ENCODE peak calls at places on chromosome X, in ten cellular contexts. B, O, S, I, C, F, T, R, H and W are unnamed samples.

GRCh38 chrX:132125906-132126305 is 1.9 kb downstream of the FRMD7 start:
- DNase-seq in R (no peak), I (no peak), H (no peak), T (no peak), F (no peak), O (no peak), S (no peak), B (no peak), C (no peak), W (no peak)

GRCh38 chrX:44872319-44872816 is 620 bp upstream of the KDM6A start:
- DNase-seq in O (peak), S (peak), I (no peak), C (peak), F (no peak), R (peak), B (no peak), H (no peak), T (no peak), W (peak)

GRCh38 chrX:29071525-29071924 is 484.3 kb downstream of the IL1RAPL1 start:
- DNase-seq in I (no peak), T (no peak), F (peak), R (no peak), H (no peak), O (peak), C (no peak), S (no peak), B (no peak), W (no peak)

GRCh38 chrX:54484666-54485065 is 11.4 kb downstream of the FGD1 start:
- DNase-seq in C (no peak), B (no peak), R (no peak), F (no peak), H (no peak), I (peak), O (no peak), S (no peak), T (no peak), W (no peak)

GRCh38 chrX:134622056-134622812 is 36.0 kb downstream of the PLAC1 start:
- DNase-seq in R (peak), I (no peak), B (no peak), C (no peak), O (peak), S (no peak), F (peak), H (peak), T (no peak), W (peak)

GRCh38 chrX:4265036-4265435 is 551.6 kb upstream of the PRKX start:
- DNase-seq in T (no peak), R (no peak), F (no peak), S (no peak), C (no peak), H (no peak), B (no peak), O (no peak), I (no peak), W (no peak)

GRCh38 chrX:41333744-41333993 is 293 bp upstream of the DDX3X start:
- DNase-seq in R (peak), F (peak), T (no peak), S (no peak), I (no peak), C (no peak), B (peak), O (peak), H (peak), W (peak)

GRCh38 chrX:47179221-47179927 is 14.3 kb upstream of the UBA1 start:
- DNase-seq in I (peak), T (no peak), S (peak), F (no peak), H (no peak), B (no peak), R (peak), C (no peak), O (peak), W (no peak)

GRCh38 chrX:115378471-115378870 is 89.0 kb downstream of the LUZP4 start:
- DNase-seq in F (no peak), S (no peak), B (no peak), T (no peak), I (no peak), C (no peak), O (peak), H (peak), R (no peak), W (no peak)

GRCh38 chrX:50700921-50701320 is 113.1 kb downstream of the SHROOM4 start:
- DNase-seq in C (no peak), H (no peak), O (peak), R (no peak), S (no peak), F (no peak), T (no peak), I (no peak), B (no peak), W (no peak)

GRCh38 chrX:54423161-54423888 is 16.9 kb upstream of the TSR2 start:
- DNase-seq in C (no peak), F (no peak), H (no peak), S (no peak), B (peak), O (no peak), I (no peak), T (no peak), R (no peak), W (peak)

GRCh38 chrX:36159254-36159653 is 239.7 kb downstream of the CFAP47 start:
- DNase-seq in F (no peak), B (no peak), T (no peak), S (no peak), H (no peak), O (no peak), C (no peak), R (no peak), I (no peak), W (no peak)

GRCh38 chrX:18983711-18984380 is at the start of gene PHKA2:
- DNase-seq in H (no peak), T (no peak), I (peak), F (no peak), R (peak), O (peak), S (no peak), C (peak), B (no peak), W (no peak)

GRCh38 chrX:115284877-115285276 is 4.6 kb upstream of the LUZP4 start:
- DNase-seq in B (no peak), O (peak), I (no peak), F (no peak), S (no peak), C (no peak), T (no peak), R (no peak), H (no peak), W (no peak)

GRCh38 chrX:68721546-68721945 is 74.1 kb downstream of the STARD8 start:
- DNase-seq in F (no peak), B (no peak), T (no peak), C (no peak), S (peak), H (no peak), R (no peak), O (no peak), I (no peak), W (no peak)

GRCh38 chrX:71184803-71185495 is 38.1 kb upstream of the GJB1 start:
- DNase-seq in H (no peak), R (peak), S (no peak), C (peak), B (no peak), F (no peak), T (no peak), O (no peak), I (no peak), W (no peak)
- TF ChIP-seq CTCF in H (no peak), R (peak), S (no peak), C (no peak), B (no peak), F (no peak), T (no peak), O (no peak), I (no peak), W (no peak)

GRCh38 chrX:100363926-100364325 is 46.1 kb downstream of the PCDH19 start:
- DNase-seq in R (no peak), S (no peak), H (no peak), C (no peak), F (no peak), O (no peak), B (peak), I (no peak), T (no peak), W (no peak)

GRCh38 chrX:100373673-100374072 is 36.4 kb downstream of the PCDH19 start:
- DNase-seq in B (no peak), F (no peak), C (no peak), S (no peak), I (no peak), O (no peak), H (no peak), T (no peak), R (no peak), W (no peak)

GRCh38 chrX:100368167-100368566 is 41.9 kb downstream of the PCDH19 start:
- DNase-seq in T (no peak), O (peak), S (no peak), F (no peak), I (no peak), B (peak), R (peak), C (peak), H (no peak), W (peak)
- TF ChIP-seq CTCF in T (no peak), O (peak), S (peak), F (peak), I (no peak), B (peak), R (peak), C (no peak), H (peak), W (no peak)

DNA sequence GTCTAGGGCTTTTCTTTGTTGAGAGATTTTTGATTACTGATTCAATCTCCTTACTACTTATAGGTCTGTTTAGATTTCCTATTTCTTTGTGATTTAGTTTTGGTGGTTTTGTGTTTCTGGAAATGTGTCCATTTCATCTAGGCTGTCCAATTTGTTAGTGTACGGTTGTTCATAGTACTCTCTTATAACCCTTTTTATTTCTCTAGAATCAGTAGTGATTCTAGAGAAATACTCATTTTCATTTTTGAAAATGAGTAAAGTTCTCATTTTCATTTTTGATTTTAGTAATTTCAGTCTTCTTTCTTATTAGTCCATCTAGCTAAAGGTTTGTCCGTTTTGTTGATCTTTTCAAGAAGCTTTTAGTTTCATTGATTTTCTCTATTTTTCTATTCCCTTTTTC is 7.5 kb downstream of the IL13RA1 start:
- DNase-seq in T (no peak), O (no peak), H (no peak), F (no peak), B (no peak), S (no peak), R (no peak), I (no peak), C (no peak), W (no peak)
- TF ChIP-seq CTCF in T (no peak), O (no peak), H (no peak), F (no peak), B (no peak), S (no peak), R (no peak), I (no peak), C (no peak), W (no peak)

GRCh38 chrX:106959897-106960296 is 39.7 kb downstream of the CLDN2 start:
- DNase-seq in F (no peak), S (no peak), H (no peak), B (no peak), R (peak), T (no peak), O (peak), I (no peak), C (peak), W (no peak)
- TF ChIP-seq CTCF in F (peak), S (no peak), H (peak), B (peak), R (peak), T (no peak), O (peak), I (no peak), C (no peak), W (no peak)

DNA sequence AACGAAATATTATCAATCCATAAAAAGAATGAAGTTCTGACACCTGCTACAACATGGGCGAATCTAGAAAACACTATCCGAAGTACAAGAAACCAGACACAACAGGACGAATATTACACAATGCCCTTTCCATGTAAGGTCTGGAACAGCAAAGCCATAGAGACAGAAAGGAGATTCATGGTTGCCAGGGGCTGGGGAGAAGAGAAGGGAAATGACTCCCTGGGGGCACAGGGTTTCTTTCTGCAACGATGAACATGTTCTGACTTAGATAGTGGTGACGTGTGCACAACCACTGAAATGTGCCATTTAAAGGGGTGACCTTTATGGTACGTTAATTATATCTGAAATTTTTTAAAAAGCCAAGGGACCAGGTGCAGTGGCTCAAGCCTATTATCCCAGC is 28.3 kb downstream of the GPR143 start:
- DNase-seq in B (no peak), S (no peak), I (no peak), T (no peak), C (no peak), O (no peak), H (no peak), R (peak), F (no peak), W (no peak)
- TF ChIP-seq CTCF in B (no peak), S (no peak), I (no peak), T (no peak), C (no peak), O (no peak), H (no peak), R (no peak), F (no peak), W (no peak)

GRCh38 chrX:138748480-138748879 is 37.0 kb upstream of the FGF13 start:
- DNase-seq in S (no peak), T (no peak), I (no peak), R (peak), O (peak), H (no peak), B (no peak), C (no peak), F (no peak), W (no peak)
- TF ChIP-seq CTCF in S (peak), T (peak), I (no peak), R (peak), O (peak), H (peak), B (peak), C (peak), F (no peak), W (peak)

DNA sequence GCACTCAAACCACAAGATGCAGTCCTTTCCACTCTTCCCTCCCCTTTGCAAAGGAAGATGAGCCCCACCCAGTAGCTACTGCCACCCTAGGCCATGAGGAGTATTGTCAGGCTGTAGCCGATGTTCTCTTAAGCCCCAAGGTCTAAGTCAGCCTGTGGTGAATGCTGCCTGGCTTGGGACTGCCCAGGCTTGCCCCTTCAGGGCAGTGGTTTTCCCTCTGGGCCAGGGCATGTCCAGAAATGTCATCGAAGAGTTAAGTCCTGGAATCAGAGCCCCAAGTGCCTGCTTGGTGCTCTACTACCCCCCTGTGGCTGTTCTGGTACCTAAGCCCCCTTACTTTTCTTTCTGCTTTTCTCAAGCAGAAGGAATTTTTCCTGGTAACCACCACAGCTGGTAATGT is 11.8 kb upstream of the PGK1 start:
- DNase-seq in H (no peak), T (no peak), S (no peak), C (peak), B (peak), I (no peak), R (peak), O (peak), F (peak), W (no peak)
- TF ChIP-seq CTCF in H (peak), T (no peak), S (peak), C (peak), B (peak), I (no peak), R (peak), O (peak), F (peak), W (peak)

GRCh38 chrX:43685221-43685620 is 29.1 kb downstream of the MAOA start:
- DNase-seq in H (no peak), F (no peak), O (no peak), C (no peak), T (no peak), B (no peak), R (no peak), I (no peak), S (no peak), W (no peak)
- TF ChIP-seq CTCF in H (no peak), F (no peak), O (no peak), C (no peak), T (no peak), B (no peak), R (no peak), I (no peak), S (no peak), W (no peak)

GRCh38 chrX:87337267-87337666 is 180.3 kb upstream of the KLHL4 start:
- DNase-seq in R (no peak), F (no peak), S (no peak), I (no peak), C (no peak), H (no peak), T (no peak), O (no peak), B (no peak), W (no peak)

DNA sequence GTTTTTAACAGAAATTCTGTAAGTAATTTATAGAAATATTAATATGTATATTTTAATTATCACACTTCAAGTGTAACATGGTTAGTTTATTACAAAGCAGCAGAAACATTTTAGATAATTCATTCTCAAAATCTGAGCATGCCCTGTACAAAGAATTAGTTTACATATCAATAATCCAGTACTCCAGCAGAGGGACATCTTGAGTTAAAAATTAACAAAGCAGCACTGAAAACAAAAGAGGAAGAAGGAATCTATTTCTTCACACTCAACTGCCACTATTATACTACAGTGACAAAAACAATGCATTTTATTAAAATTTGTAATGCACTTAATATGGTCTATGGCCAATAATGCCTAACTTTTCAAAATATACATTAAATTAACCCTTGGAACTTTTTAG is 179.1 kb upstream of the KLHL4 start:
- DNase-seq in H (no peak), B (no peak), S (no peak), F (no peak), I (no peak), C (no peak), O (peak), R (peak), T (no peak), W (peak)
- TF ChIP-seq CTCF in H (no peak), B (peak), S (no peak), F (no peak), I (no peak), C (no peak), O (peak), R (peak), T (no peak), W (peak)

GRCh38 chrX:154715825-154716224 is 35.1 kb downstream of the GAB3 start:
- DNase-seq in F (no peak), I (no peak), B (no peak), T (no peak), H (no peak), C (peak), R (no peak), O (no peak), S (no peak), W (no peak)
- TF ChIP-seq CTCF in F (no peak), I (no peak), B (no peak), T (no peak), H (no peak), C (no peak), R (no peak), O (no peak), S (no peak), W (no peak)